ENCODE peak calls at places on chromosomes 11 and 22, in five cellular contexts. One of them, this sample, is unnamed.

GRCh38 chr11:75082601-75083216 is 14.0 kb downstream of the OR2AT4 start:
- ATAC-seq in K562: peak
- ATAC-seq in upper lobe of left lung: no peak
- ATAC-seq in HepG2: no peak
- ATAC-seq in GM12878: no peak
- ATAC-seq in this sample: no peak

GRCh38 chr22:27318516-27318915 is 483.0 kb downstream of the MN1 start:
- ATAC-seq in K562: no peak
- ATAC-seq in upper lobe of left lung: no peak
- ATAC-seq in HepG2: no peak
- ATAC-seq in GM12878: no peak
- ATAC-seq in this sample: no peak

GRCh38 chr22:46036558-46037408 is 59.8 kb upstream of the WNT7B start:
- ATAC-seq in K562: peak
- ATAC-seq in upper lobe of left lung: no peak
- ATAC-seq in HepG2: peak
- ATAC-seq in GM12878: peak
- ATAC-seq in this sample: no peak

GRCh38 chr11:45664376-45665205 is 831 bp downstream of the CHST1 start:
- ATAC-seq in K562: no peak
- ATAC-seq in upper lobe of left lung: no peak
- ATAC-seq in HepG2: peak
- ATAC-seq in GM12878: no peak
- ATAC-seq in this sample: peak

GRCh38 chr11:34680918-34681554 is 60.1 kb downstream of the EHF start:
- ATAC-seq in K562: no peak
- ATAC-seq in upper lobe of left lung: peak
- ATAC-seq in HepG2: peak
- ATAC-seq in GM12878: no peak
- ATAC-seq in this sample: no peak

GRCh38 chr11:64742087-64742939 is 1.6 kb downstream of the RASGRP2 start:
- ATAC-seq in K562: peak
- ATAC-seq in upper lobe of left lung: no peak
- ATAC-seq in HepG2: peak
- ATAC-seq in GM12878: peak
- ATAC-seq in this sample: peak

GRCh38 chr11:111629499-111629898 is 27.2 kb downstream of the SIK2 start:
- ATAC-seq in K562: no peak
- ATAC-seq in upper lobe of left lung: no peak
- ATAC-seq in HepG2: no peak
- ATAC-seq in GM12878: no peak
- ATAC-seq in this sample: no peak

GRCh38 chr11:58628446-58628845 is 6.0 kb downstream of the CNTF start:
- ATAC-seq in K562: no peak
- ATAC-seq in upper lobe of left lung: no peak
- ATAC-seq in HepG2: no peak
- ATAC-seq in GM12878: no peak
- ATAC-seq in this sample: no peak

GRCh38 chr22:37431811-37432707 is 4.8 kb upstream of the ELFN2 start:
- ATAC-seq in K562: no peak
- ATAC-seq in upper lobe of left lung: no peak
- ATAC-seq in HepG2: no peak
- ATAC-seq in GM12878: peak
- ATAC-seq in this sample: no peak
- TF ChIP-seq EP300 in K562: no peak
- TF ChIP-seq EP300 in upper lobe of left lung: no peak
- TF ChIP-seq EP300 in HepG2: no peak
- TF ChIP-seq EP300 in GM12878: no peak
- TF ChIP-seq EP300 in this sample: no peak

GRCh38 chr22:50079689-50080465 is 5.3 kb downstream of the MLC1 start:
- ATAC-seq in K562: no peak
- ATAC-seq in upper lobe of left lung: no peak
- ATAC-seq in HepG2: no peak
- ATAC-seq in GM12878: no peak
- ATAC-seq in this sample: no peak
- TF ChIP-seq POLR2AphosphoS5 in K562: no peak
- TF ChIP-seq POLR2AphosphoS5 in upper lobe of left lung: no peak
- TF ChIP-seq POLR2AphosphoS5 in HepG2: no peak
- TF ChIP-seq POLR2AphosphoS5 in GM12878: no peak
- TF ChIP-seq POLR2AphosphoS5 in this sample: no peak

GRCh38 chr11:63489879-63490278 is 1.1 kb downstream of the PLAAT5 start:
- ATAC-seq in K562: no peak
- ATAC-seq in upper lobe of left lung: peak
- ATAC-seq in HepG2: peak
- ATAC-seq in GM12878: no peak
- ATAC-seq in this sample: no peak

GRCh38 chr11:63491614-63492372 is 826 bp upstream of the PLAAT5 start:
- ATAC-seq in K562: peak
- ATAC-seq in upper lobe of left lung: peak
- ATAC-seq in HepG2: peak
- ATAC-seq in GM12878: no peak
- ATAC-seq in this sample: no peak

GRCh38 chr11:63490551-63491239 is at the start of gene PLAAT5:
- ATAC-seq in K562: no peak
- ATAC-seq in upper lobe of left lung: peak
- ATAC-seq in HepG2: no peak
- ATAC-seq in GM12878: no peak
- ATAC-seq in this sample: peak

GRCh38 chr11:63491240-63491587 is 247 bp upstream of the PLAAT5 start:
- ATAC-seq in K562: no peak
- ATAC-seq in upper lobe of left lung: peak
- ATAC-seq in HepG2: no peak
- ATAC-seq in GM12878: no peak
- ATAC-seq in this sample: no peak

GRCh38 chr11:63488789-63489188 is 2.2 kb downstream of the PLAAT5 start:
- ATAC-seq in K562: no peak
- ATAC-seq in upper lobe of left lung: no peak
- ATAC-seq in HepG2: no peak
- ATAC-seq in GM12878: no peak
- ATAC-seq in this sample: no peak
- TF ChIP-seq EP300 in K562: no peak
- TF ChIP-seq EP300 in upper lobe of left lung: no peak
- TF ChIP-seq EP300 in HepG2: no peak
- TF ChIP-seq EP300 in GM12878: no peak
- TF ChIP-seq EP300 in this sample: no peak

DNA sequence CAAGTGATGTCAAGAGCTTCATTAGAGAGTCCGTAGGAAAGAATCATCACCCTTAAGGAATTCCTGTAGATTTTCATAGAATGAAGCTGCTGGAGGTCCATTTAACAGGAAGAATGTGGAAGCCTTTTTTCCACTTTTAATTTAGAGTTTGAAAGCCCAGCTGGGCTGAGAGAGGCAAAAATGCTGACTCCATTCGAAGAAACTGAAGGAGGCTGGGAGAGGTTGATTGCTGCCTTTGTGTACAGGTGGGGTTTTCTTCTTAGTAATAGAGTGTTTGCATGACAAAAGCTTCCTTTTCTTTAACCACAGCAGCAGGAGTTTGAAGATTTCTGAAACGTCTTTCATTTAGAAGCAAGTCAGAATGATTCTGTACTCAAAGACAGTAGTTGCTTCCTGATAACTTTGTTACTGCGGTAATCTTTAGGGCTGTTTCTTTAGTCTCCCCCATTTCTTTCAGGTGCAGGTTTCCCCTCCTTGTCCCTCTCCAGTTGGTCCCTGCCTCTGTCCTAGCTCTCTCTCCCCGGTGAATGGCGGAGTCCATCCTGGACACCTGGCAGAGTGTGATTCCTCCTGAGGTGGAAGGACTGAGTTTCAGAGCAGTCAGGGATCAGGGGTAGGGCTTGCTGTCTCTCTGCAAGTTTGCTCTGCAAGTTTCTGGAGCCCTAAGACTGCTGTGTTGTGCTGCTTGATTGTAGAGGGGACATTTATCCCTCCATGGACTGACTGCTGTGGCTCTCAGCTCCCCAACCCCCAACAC is 166.2 kb downstream of the LDLRAD3 start:
- ATAC-seq in K562: peak
- ATAC-seq in upper lobe of left lung: no peak
- ATAC-seq in HepG2: no peak
- ATAC-seq in GM12878: peak
- ATAC-seq in this sample: no peak
- TF ChIP-seq POLR2AphosphoS5 in K562: no peak
- TF ChIP-seq POLR2AphosphoS5 in upper lobe of left lung: no peak
- TF ChIP-seq POLR2AphosphoS5 in HepG2: no peak
- TF ChIP-seq POLR2AphosphoS5 in GM12878: no peak
- TF ChIP-seq POLR2AphosphoS5 in this sample: no peak

DNA sequence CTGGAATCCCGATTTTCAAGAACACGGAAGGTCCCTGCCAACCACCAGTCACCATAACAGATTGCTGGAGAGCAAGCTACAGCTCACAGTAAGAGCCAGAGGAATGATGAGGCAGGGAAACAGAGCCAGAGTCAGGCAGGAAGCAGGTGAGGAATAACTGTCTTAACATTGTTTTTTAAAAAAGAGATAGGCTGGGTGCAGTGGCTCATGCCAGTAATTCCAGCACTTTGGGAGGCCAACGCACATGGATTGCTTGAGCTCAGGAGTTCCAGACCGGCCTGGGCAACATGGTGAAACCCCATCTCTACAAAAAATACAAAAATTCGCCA is 13.5 kb upstream of the CASTOR1 start:
- ATAC-seq in K562: no peak
- ATAC-seq in upper lobe of left lung: no peak
- ATAC-seq in HepG2: no peak
- ATAC-seq in GM12878: no peak
- ATAC-seq in this sample: peak
- TF ChIP-seq EP300 in K562: no peak
- TF ChIP-seq EP300 in upper lobe of left lung: no peak
- TF ChIP-seq EP300 in HepG2: no peak
- TF ChIP-seq EP300 in GM12878: no peak
- TF ChIP-seq EP300 in this sample: no peak

DNA sequence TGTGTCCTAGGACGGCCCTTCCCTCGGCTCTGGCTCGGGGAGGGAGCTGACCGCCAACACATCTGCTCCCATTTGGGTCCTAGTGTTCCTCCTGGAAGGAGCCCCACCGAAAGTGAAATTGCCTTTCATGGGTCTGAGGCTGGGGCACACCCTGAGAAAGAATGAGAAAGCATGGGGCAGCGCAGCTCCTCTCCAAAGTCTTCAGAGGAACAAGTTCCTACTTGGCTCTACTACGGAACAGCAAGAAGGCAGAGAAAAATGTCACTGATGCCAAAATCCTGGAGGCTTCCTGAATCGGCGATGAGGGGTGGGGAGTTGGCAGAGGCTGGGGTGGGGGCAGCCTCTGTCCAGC is 41.5 kb upstream of the MYEOV start:
- ATAC-seq in K562: no peak
- ATAC-seq in upper lobe of left lung: no peak
- ATAC-seq in HepG2: no peak
- ATAC-seq in GM12878: no peak
- ATAC-seq in this sample: no peak
- TF ChIP-seq POLR2AphosphoS5 in K562: no peak
- TF ChIP-seq POLR2AphosphoS5 in upper lobe of left lung: no peak
- TF ChIP-seq POLR2AphosphoS5 in HepG2: no peak
- TF ChIP-seq POLR2AphosphoS5 in GM12878: no peak
- TF ChIP-seq POLR2AphosphoS5 in this sample: no peak

DNA sequence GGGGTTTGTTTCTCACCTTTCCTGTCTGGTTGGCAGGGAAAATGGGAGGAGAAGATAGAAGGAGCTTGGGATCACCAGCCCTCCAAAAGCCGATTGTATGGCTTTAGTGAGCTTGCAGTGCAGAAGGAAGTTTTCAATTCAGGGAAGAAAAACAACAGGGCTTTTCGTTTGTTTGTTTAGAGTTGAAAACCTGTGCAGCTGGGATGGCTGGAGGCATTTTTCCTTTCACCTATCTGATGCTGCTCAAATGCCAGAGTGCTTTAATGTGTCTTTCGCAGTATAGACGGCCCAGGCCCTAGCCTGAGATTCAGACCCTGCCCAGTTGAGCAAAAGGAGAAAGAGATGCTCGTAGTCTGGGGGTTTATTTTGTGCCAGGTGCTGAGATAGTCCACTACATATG is 87.9 kb downstream of the INSC start:
- ATAC-seq in K562: no peak
- ATAC-seq in upper lobe of left lung: no peak
- ATAC-seq in HepG2: no peak
- ATAC-seq in GM12878: no peak
- ATAC-seq in this sample: no peak
- TF ChIP-seq EP300 in K562: no peak
- TF ChIP-seq EP300 in upper lobe of left lung: no peak
- TF ChIP-seq EP300 in HepG2: no peak
- TF ChIP-seq EP300 in GM12878: no peak
- TF ChIP-seq EP300 in this sample: no peak